ENCODE peak calls at places on chromosome 3, in nine cellular contexts. W is RWPE2; E is stimulated activated CD8-positive, alpha-beta memory T cell treated with anti-CD3 and anti-CD28 coated beads, Interleukin-7, amount 100 ng/mL, for 24 hours; O is amniotic stem cell; L is body of pancreas; T is nucleus accumbens; Z is heart right ventricle; B is endothelial cell; X is stimulated activated CD4-positive, alpha-beta T cell treated with anti-CD3 and anti-CD28 coated beads, Interleukin-1b, Interleukin-23, amount 100 ng/mL, for 48 hours. D is an unnamed sample.

GRCh38 chr3:4732974-4733373 is 239.8 kb downstream of the ITPR1 start:
- DNase-seq in W (no peak), E (no peak), O (no peak), L (no peak), T (no peak), Z (no peak), B (no peak), X (no peak), D (no peak)

GRCh38 chr3:55190296-55190695 is 262.4 kb upstream of the LRTM1 start:
- DNase-seq in W (no peak), E (no peak), O (no peak), L (no peak), T (no peak), Z (no peak), B (no peak), X (no peak), D (no peak)

GRCh38 chr3:2356298-2356950 is 257.8 kb downstream of the CNTN4 start:
- DNase-seq in W (no peak), E (no peak), O (no peak), L (no peak), T (no peak), Z (no peak), B (no peak), X (no peak), D (no peak)

GRCh38 chr3:124260206-124260915 is 268.4 kb upstream of the ROPN1 start:
- DNase-seq in W (no peak), E (no peak), O (peak), L (peak), T (no peak), Z (peak), B (no peak), X (no peak), D (no peak)

GRCh38 chr3:106092792-106093191 is 224.0 kb upstream of the CBLB start:
- DNase-seq in W (no peak), E (no peak), O (no peak), L (no peak), T (no peak), Z (no peak), B (no peak), X (peak), D (no peak)

GRCh38 chr3:41126475-41126874 is 72.8 kb upstream of the CTNNB1 start:
- DNase-seq in W (no peak), E (no peak), O (no peak), L (no peak), T (no peak), Z (no peak), B (no peak), X (no peak), D (no peak)

GRCh38 chr3:13612829-13613228 is 63.9 kb downstream of the FBLN2 start:
- DNase-seq in W (peak), E (no peak), O (no peak), L (peak), T (no peak), Z (peak), B (no peak), X (no peak), D (no peak)

GRCh38 chr3:177512945-177513671 is 315.8 kb upstream of the TBL1XR1 start:
- DNase-seq in W (no peak), E (no peak), O (no peak), L (no peak), T (no peak), Z (no peak), B (no peak), X (no peak), D (no peak)

GRCh38 chr3:102106421-102107097 is 257.2 kb downstream of the NFKBIZ start:
- DNase-seq in W (no peak), E (no peak), O (no peak), L (no peak), T (no peak), Z (no peak), B (no peak), X (no peak), D (no peak)

GRCh38 chr3:61464785-61465184 is 96.6 kb upstream of the PTPRG start:
- DNase-seq in W (no peak), E (no peak), O (no peak), L (no peak), T (no peak), Z (no peak), B (no peak), X (no peak), D (no peak)

GRCh38 chr3:184259878-184260570 is 1.3 kb downstream of the CAMK2N2 start:
- DNase-seq in W (no peak), E (no peak), O (no peak), L (peak), T (no peak), Z (peak), B (peak), X (no peak), D (peak)

GRCh38 chr3:15629860-15630597 is 28.5 kb downstream of the BTD start:
- DNase-seq in W (no peak), E (no peak), O (peak), L (peak), T (peak), Z (no peak), B (peak), X (peak), D (peak)

GRCh38 chr3:129056832-129057231 is 3.7 kb upstream of the GP9 start:
- DNase-seq in W (no peak), E (no peak), O (no peak), L (no peak), T (no peak), Z (no peak), B (no peak), X (no peak), D (no peak)

GRCh38 chr3:10950476-10951294 is 41.9 kb upstream of the SLC6A1 start:
- DNase-seq in W (no peak), E (no peak), O (peak), L (no peak), T (peak), Z (no peak), B (peak), X (no peak), D (no peak)